ENCODE peak calls at places on chromosomes 1 and 21, in nine cellular contexts. K is skeletal muscle cell, H is HTR-8/SVneo, P is astrocyte, E is GM03348, S is PC-3, N is progenitor cell of endocrine pancreas, T is germinal center, V is ELR. L is an unnamed sample.

GRCh38 chr1:80367058-80367457 is 1360.5 kb upstream of the ADGRL4 start:
- DNase-seq in K (no peak), H (no peak), P (no peak), E (no peak), S (no peak), N (no peak), T (no peak), V (no peak), L (no peak)

GRCh38 chr1:221431068-221431651 is 310.7 kb downstream of the DUSP10 start:
- DNase-seq in K (no peak), H (no peak), P (peak; percentile 26), E (peak; percentile 35), S (no peak), N (no peak), T (no peak), V (peak; percentile 29), L (no peak)

GRCh38 chr21:19433623-19434022 is 1030.0 kb upstream of the TMPRSS15 start:
- DNase-seq in K (no peak), H (no peak), P (no peak), E (no peak), S (no peak), N (no peak), T (no peak), V (no peak), L (no peak)

GRCh38 chr1:241423541-241424479 is 66.8 kb upstream of the RGS7 start:
- DNase-seq in K (no peak), H (peak; percentile 28), P (peak; percentile 27), E (peak; percentile 54), S (peak; percentile 74), N (peak; percentile 50), T (peak; percentile 40), V (peak; percentile 62), L (no peak)

GRCh38 chr1:106798991-106799390 is 257.5 kb upstream of the PRMT6 start:
- DNase-seq in K (no peak), H (no peak), P (peak; percentile 2), E (no peak), S (peak; percentile 42), N (no peak), T (no peak), V (peak; percentile 19), L (no peak)

GRCh38 chr1:211714154-211714553 is 38.7 kb upstream of the NEK2 start:
- DNase-seq in K (no peak), H (no peak), P (no peak), E (no peak), S (no peak), N (no peak), T (no peak), V (no peak), L (no peak)

GRCh38 chr1:172938676-172939075 is 112.1 kb downstream of the TNFSF18 start:
- DNase-seq in K (no peak), H (no peak), P (peak; percentile 64), E (peak; percentile 55), S (peak; percentile 49), N (no peak), T (no peak), V (peak; percentile 51), L (no peak)

GRCh38 chr1:6584126-6585080 is 4.6 kb downstream of the ZBTB48 start:
- DNase-seq in K (no peak), H (no peak), P (no peak), E (no peak), S (no peak), N (no peak), T (no peak), V (peak; percentile 29), L (no peak)

GRCh38 chr1:191888996-191889622 is 269.2 kb upstream of the RGS18 start:
- DNase-seq in K (no peak), H (no peak), P (no peak), E (no peak), S (no peak), N (no peak), T (no peak), V (no peak), L (no peak)

GRCh38 chr1:21541835-21542234 is 32.6 kb downstream of the ALPL start:
- DNase-seq in K (peak; percentile 57), H (peak; percentile 45), P (peak; percentile 91), E (peak; percentile 92), S (no peak), N (no peak), T (no peak), V (peak; percentile 34), L (no peak)

GRCh38 chr1:13543451-13543911 is 29.7 kb upstream of the LRRC38 start:
- DNase-seq in K (no peak), H (no peak), P (no peak), E (no peak), S (no peak), N (no peak), T (no peak), V (no peak), L (no peak)

GRCh38 chr1:32666866-32667566 is 16.0 kb downstream of the RBBP4 start:
- DNase-seq in K (no peak), H (no peak), P (peak; percentile 7), E (no peak), S (no peak), N (no peak), T (no peak), V (no peak), L (no peak)

GRCh38 chr1:51622455-51622913 is 5.6 kb downstream of the OSBPL9 start:
- DNase-seq in K (peak; percentile 61), H (peak; percentile 46), P (peak; percentile 78), E (peak; percentile 40), S (peak; percentile 97), N (no peak), T (no peak), V (peak; percentile 90), L (no peak)

GRCh38 chr1:241716915-241717651 is 65.0 kb downstream of the WDR64 start:
- DNase-seq in K (peak; percentile 75), H (no peak), P (peak; percentile 3), E (no peak), S (peak; percentile 67), N (no peak), T (no peak), V (peak; percentile 66), L (peak; percentile 4)

GRCh38 chr1:71490432-71490831 is 409.6 kb upstream of the ZRANB2 start:
- DNase-seq in K (peak; percentile 35), H (no peak), P (peak; percentile 42), E (no peak), S (peak; percentile 80), N (no peak), T (no peak), V (peak; percentile 62), L (no peak)

GRCh38 chr21:43272591-43272990 is 103.8 kb downstream of the CRYAA start:
- DNase-seq in K (no peak), H (no peak), P (no peak), E (no peak), S (no peak), N (no peak), T (no peak), V (no peak), L (no peak)

GRCh38 chr1:78619803-78620579 is at the start of gene IFI44L:
- DNase-seq in K (peak; percentile 63), H (no peak), P (peak; percentile 61), E (peak; percentile 34), S (peak; percentile 57), N (no peak), T (no peak), V (peak; percentile 55), L (peak; percentile 50)

GRCh38 chr21:30620522-30620921 is at the start of gene KRTAP20-4:
- DNase-seq in K (no peak), H (no peak), P (no peak), E (no peak), S (no peak), N (no peak), T (no peak), V (no peak), L (no peak)

GRCh38 chr1:23506376-23507107 is 22.6 kb upstream of the ASAP3 start:
- DNase-seq in K (no peak), H (no peak), P (no peak), E (no peak), S (no peak), N (no peak), T (no peak), V (no peak), L (no peak)

GRCh38 chr1:166903232-166903631 is 27.2 kb upstream of the TADA1 start:
- DNase-seq in K (no peak), H (no peak), P (no peak), E (no peak), S (no peak), N (no peak), T (no peak), V (no peak), L (no peak)

GRCh38 chr1:104156804-104157203 is 407.1 kb downstream of the AMY1C start:
- DNase-seq in K (no peak), H (no peak), P (no peak), E (no peak), S (no peak), N (no peak), T (no peak), V (no peak), L (no peak)

GRCh38 chr1:37887986-37888700 is 28.8 kb upstream of the MTF1 start:
- DNase-seq in K (no peak), H (no peak), P (no peak), E (no peak), S (no peak), N (no peak), T (no peak), V (no peak), L (no peak)

GRCh38 chr1:46248122-46248920 is 758 bp downstream of the RAD54L start:
- DNase-seq in K (no peak), H (peak; percentile 8), P (no peak), E (no peak), S (peak; percentile 70), N (no peak), T (peak; percentile 24), V (peak; percentile 76), L (no peak)

GRCh38 chr1:7425229-7425628 is 345.9 kb upstream of the VAMP3 start:
- DNase-seq in K (no peak), H (no peak), P (no peak), E (no peak), S (no peak), N (no peak), T (no peak), V (no peak), L (no peak)

GRCh38 chr1:202815120-202815519 is 4.4 kb downstream of the PCAT6 start:
- DNase-seq in K (no peak), H (no peak), P (no peak), E (no peak), S (peak; percentile 40), N (no peak), T (no peak), V (no peak), L (no peak)

GRCh38 chr21:42088148-42088547 is 17.0 kb downstream of the UMODL1 start:
- DNase-seq in K (no peak), H (no peak), P (no peak), E (no peak), S (no peak), N (no peak), T (no peak), V (no peak), L (no peak)